ENCODE peak calls at places on chromosomes 13 and 19, in eight cellular contexts. W, U, N, A, Y, Q, I and P are unnamed samples.

GRCh38 chr13:34750078-34750703 is 191.9 kb upstream of the NBEA start:
- DNase-seq in W (peak), Q (no peak), N (no peak), A (no peak), I (peak), Y (peak), U (no peak), P (no peak)

GRCh38 chr13:96900992-96901391 is 93.3 kb downstream of the OXGR1 start:
- DNase-seq in A (no peak), Y (no peak), U (no peak), Q (no peak), W (no peak), N (no peak), I (no peak), P (no peak)

GRCh38 chr13:94079876-94080275 is 399.6 kb downstream of the DCT start:
- DNase-seq in W (peak), N (no peak), Y (peak), Q (peak), A (no peak), I (no peak), U (no peak), P (peak)

GRCh38 chr19:2235396-2236284 is 489 bp downstream of the PLEKHJ1 start:
- DNase-seq in W (no peak), Q (no peak), N (peak), Y (no peak), U (no peak), A (peak), I (peak), P (no peak)

GRCh38 chr13:32825481-32825880 is 190.7 kb upstream of the KL start:
- DNase-seq in I (no peak), U (no peak), N (no peak), A (no peak), W (no peak), Q (no peak), Y (no peak), P (no peak)

GRCh38 chr19:44602071-44602470 is 11.3 kb upstream of the IGSF23 start:
- DNase-seq in Y (no peak), Q (no peak), N (peak), A (no peak), W (no peak), U (no peak), I (no peak), P (no peak)

GRCh38 chr19:35983177-35983576 is 11.8 kb upstream of the SDHAF1 start:
- DNase-seq in W (no peak), I (no peak), U (no peak), A (no peak), Y (no peak), Q (no peak), N (no peak), P (no peak)

GRCh38 chr19:11405846-11406643 is 13.1 kb downstream of the RGL3 start:
- DNase-seq in W (peak), N (no peak), U (no peak), Q (no peak), Y (peak), A (no peak), I (peak), P (no peak)

GRCh38 chr19:39325778-39326680 is 5.4 kb upstream of the LRFN1 start:
- DNase-seq in I (no peak), Q (no peak), N (no peak), U (no peak), A (no peak), W (peak), Y (no peak), P (no peak)

GRCh38 chr13:33487575-33488243 is 202.2 kb upstream of the STARD13 start:
- DNase-seq in I (no peak), W (peak), U (no peak), A (no peak), Y (peak), Q (no peak), N (no peak), P (peak)

GRCh38 chr13:67383358-67383757 is 153.2 kb upstream of the PCDH9 start:
- DNase-seq in Y (no peak), N (no peak), U (no peak), I (no peak), Q (no peak), A (no peak), W (peak), P (peak)

GRCh38 chr13:49000247-49000646 is 24.5 kb downstream of the FNDC3A start:
- DNase-seq in N (no peak), A (no peak), Q (no peak), W (no peak), I (no peak), Y (no peak), U (no peak), P (no peak)

GRCh38 chr13:88125055-88125454 is 453.9 kb downstream of the SLITRK5 start:
- DNase-seq in W (no peak), N (no peak), U (no peak), I (no peak), A (no peak), Q (no peak), Y (no peak), P (no peak)

GRCh38 chr19:13995878-13996765 is 10.0 kb downstream of the RFX1 start:
- DNase-seq in U (no peak), Q (no peak), A (no peak), Y (peak), W (no peak), N (no peak), I (no peak), P (no peak)

GRCh38 chr13:112688560-112689497 is 1.0 kb upstream of the ATP11A start:
- DNase-seq in Q (no peak), W (peak), A (no peak), U (no peak), Y (no peak), I (peak), N (peak), P (peak)

GRCh38 chr13:37058801-37059135 is 720 bp downstream of the SUPT20H start:
- DNase-seq in Y (peak), A (no peak), W (no peak), Q (peak), N (no peak), I (peak), U (no peak), P (no peak)

GRCh38 chr13:100875392-100876043 is 200.9 kb upstream of the TMTC4 start:
- DNase-seq in A (no peak), I (no peak), W (peak), Y (peak), N (no peak), Q (peak), U (peak), P (peak)